ENCODE peak calls at places on chromosomes 16 and 17, in eight cellular contexts. One of them, this sample, is unnamed.

GRCh38 chr16:29899516-29900101 is at the start of gene SEZ6L2:
- DNase-seq in CD4-positive, alpha-beta T cell: no peak
- DNase-seq in CD8-positive, alpha-beta T cell: peak
- DNase-seq in caudate nucleus: peak
- DNase-seq in SJCRH30: no peak
- DNase-seq in right cardiac atrium: peak
- DNase-seq in uterus: peak
- DNase-seq in A673: peak
- DNase-seq in this sample: peak

GRCh38 chr17:2347805-2348685 is 10.7 kb downstream of the SGSM2 start:
- DNase-seq in CD4-positive, alpha-beta T cell: no peak
- DNase-seq in CD8-positive, alpha-beta T cell: no peak
- DNase-seq in caudate nucleus: peak
- DNase-seq in SJCRH30: peak
- DNase-seq in right cardiac atrium: no peak
- DNase-seq in uterus: no peak
- DNase-seq in A673: peak
- DNase-seq in this sample: peak

GRCh38 chr17:61399131-61400057 is at the start of gene TBX2:
- DNase-seq in CD4-positive, alpha-beta T cell: no peak
- DNase-seq in CD8-positive, alpha-beta T cell: no peak
- DNase-seq in caudate nucleus: no peak
- DNase-seq in SJCRH30: peak
- DNase-seq in right cardiac atrium: peak
- DNase-seq in uterus: peak
- DNase-seq in A673: no peak
- DNase-seq in this sample: peak

GRCh38 chr17:44546711-44547606 is 10.3 kb upstream of the FZD2 start:
- DNase-seq in CD4-positive, alpha-beta T cell: no peak
- DNase-seq in CD8-positive, alpha-beta T cell: no peak
- DNase-seq in caudate nucleus: no peak
- DNase-seq in SJCRH30: no peak
- DNase-seq in right cardiac atrium: no peak
- DNase-seq in uterus: no peak
- DNase-seq in A673: no peak
- DNase-seq in this sample: no peak

GRCh38 chr17:37361543-37361942 is 14.2 kb upstream of the C17orf78 start:
- DNase-seq in CD4-positive, alpha-beta T cell: no peak
- DNase-seq in CD8-positive, alpha-beta T cell: no peak
- DNase-seq in caudate nucleus: no peak
- DNase-seq in SJCRH30: no peak
- DNase-seq in right cardiac atrium: no peak
- DNase-seq in uterus: no peak
- DNase-seq in A673: no peak
- DNase-seq in this sample: no peak

GRCh38 chr16:30068750-30069574 is 3.4 kb downstream of the ALDOA start:
- DNase-seq in CD4-positive, alpha-beta T cell: peak
- DNase-seq in CD8-positive, alpha-beta T cell: peak
- DNase-seq in caudate nucleus: no peak
- DNase-seq in SJCRH30: no peak
- DNase-seq in right cardiac atrium: peak
- DNase-seq in uterus: no peak
- DNase-seq in A673: peak
- DNase-seq in this sample: peak

GRCh38 chr17:47789611-47790520 is 31.7 kb downstream of the OSBPL7 start:
- DNase-seq in CD4-positive, alpha-beta T cell: peak
- DNase-seq in CD8-positive, alpha-beta T cell: peak
- DNase-seq in caudate nucleus: peak
- DNase-seq in SJCRH30: no peak
- DNase-seq in right cardiac atrium: peak
- DNase-seq in uterus: no peak
- DNase-seq in A673: peak
- DNase-seq in this sample: peak

GRCh38 chr16:20331635-20332034 is 4.3 kb upstream of the GP2 start:
- DNase-seq in CD4-positive, alpha-beta T cell: no peak
- DNase-seq in CD8-positive, alpha-beta T cell: no peak
- DNase-seq in caudate nucleus: no peak
- DNase-seq in SJCRH30: no peak
- DNase-seq in right cardiac atrium: no peak
- DNase-seq in uterus: no peak
- DNase-seq in A673: no peak
- DNase-seq in this sample: no peak

GRCh38 chr17:27921599-27921998 is 28.4 kb upstream of the LYRM9 start:
- DNase-seq in CD4-positive, alpha-beta T cell: no peak
- DNase-seq in CD8-positive, alpha-beta T cell: no peak
- DNase-seq in caudate nucleus: no peak
- DNase-seq in SJCRH30: no peak
- DNase-seq in right cardiac atrium: no peak
- DNase-seq in uterus: no peak
- DNase-seq in A673: no peak
- DNase-seq in this sample: no peak

DNA sequence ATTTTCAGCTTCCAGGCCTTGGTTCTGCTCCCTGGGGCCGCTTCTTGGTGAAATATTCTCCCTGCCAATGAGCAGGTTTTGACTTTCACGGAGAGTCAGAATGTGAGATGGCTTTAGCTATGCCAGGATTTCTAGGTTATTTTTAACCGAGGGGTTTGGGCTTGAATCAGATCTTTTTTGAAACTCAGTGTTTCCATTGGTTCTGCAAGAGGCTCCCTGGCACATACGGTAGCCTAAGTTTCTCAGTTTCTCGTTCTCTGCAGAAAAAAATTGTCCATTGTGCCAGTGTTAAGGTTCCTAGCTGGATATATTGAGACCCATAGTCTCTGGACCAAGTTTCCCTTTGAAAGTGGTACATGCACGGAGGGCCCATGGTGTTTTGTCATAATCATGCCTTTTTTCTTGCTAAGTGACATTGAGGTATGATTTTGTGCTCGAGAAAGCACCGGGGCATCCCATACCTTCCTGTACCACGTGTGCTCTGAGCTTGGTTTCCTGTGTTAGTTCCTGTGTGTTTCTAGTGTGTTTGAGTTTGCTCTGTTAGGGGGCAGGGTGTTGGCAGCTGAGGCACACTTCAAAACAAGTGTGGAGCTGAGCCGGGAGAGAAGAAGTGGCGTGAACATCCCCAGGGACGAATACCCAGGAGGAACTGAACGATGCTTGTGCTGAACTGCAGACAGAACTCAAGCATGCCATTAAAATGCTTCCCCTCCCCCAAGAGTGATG is 127.2 kb downstream of the HS3ST3B1 start:
- DNase-seq in CD4-positive, alpha-beta T cell: peak
- DNase-seq in CD8-positive, alpha-beta T cell: peak
- DNase-seq in caudate nucleus: no peak
- DNase-seq in SJCRH30: no peak
- DNase-seq in right cardiac atrium: no peak
- DNase-seq in uterus: no peak
- DNase-seq in A673: no peak
- DNase-seq in this sample: no peak
- H3K27ac ChIP-seq in CD4-positive, alpha-beta T cell: peak
- H3K27ac ChIP-seq in CD8-positive, alpha-beta T cell: peak
- H3K27ac ChIP-seq in caudate nucleus: no peak
- H3K27ac ChIP-seq in SJCRH30: no peak
- H3K27ac ChIP-seq in right cardiac atrium: no peak
- H3K27ac ChIP-seq in uterus: no peak
- H3K27ac ChIP-seq in A673: no peak
- H3K27ac ChIP-seq in this sample: no peak

DNA sequence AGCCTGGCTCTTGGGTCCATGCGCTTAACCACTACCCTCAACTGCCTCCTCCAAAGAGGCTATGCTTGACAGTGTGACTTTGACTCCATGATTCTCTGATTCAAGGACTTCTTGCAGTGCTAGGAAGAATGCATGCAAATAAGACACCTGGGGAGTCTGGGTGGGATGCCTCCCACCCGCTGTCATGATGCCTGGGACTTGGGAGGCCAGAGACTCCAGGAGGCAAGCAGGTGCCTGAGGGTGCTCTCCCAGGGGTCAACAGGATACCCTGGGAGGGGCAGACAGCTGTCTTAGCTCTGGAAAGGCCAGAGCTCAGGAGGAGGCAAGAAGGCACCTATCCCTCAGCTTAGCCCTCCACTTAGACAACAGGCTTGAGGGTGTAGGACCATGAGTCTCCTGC is 38.4 kb downstream of the SRCIN1 start:
- DNase-seq in CD4-positive, alpha-beta T cell: no peak
- DNase-seq in CD8-positive, alpha-beta T cell: no peak
- DNase-seq in caudate nucleus: no peak
- DNase-seq in SJCRH30: no peak
- DNase-seq in right cardiac atrium: peak
- DNase-seq in uterus: no peak
- DNase-seq in A673: no peak
- DNase-seq in this sample: no peak
- H3K27ac ChIP-seq in CD4-positive, alpha-beta T cell: no peak
- H3K27ac ChIP-seq in CD8-positive, alpha-beta T cell: no peak
- H3K27ac ChIP-seq in caudate nucleus: peak
- H3K27ac ChIP-seq in SJCRH30: no peak
- H3K27ac ChIP-seq in right cardiac atrium: no peak
- H3K27ac ChIP-seq in uterus: no peak
- H3K27ac ChIP-seq in A673: no peak
- H3K27ac ChIP-seq in this sample: no peak

GRCh38 chr17:981292-981658 is 1.7 kb upstream of the NXN start:
- DNase-seq in CD4-positive, alpha-beta T cell: no peak
- DNase-seq in CD8-positive, alpha-beta T cell: no peak
- DNase-seq in caudate nucleus: no peak
- DNase-seq in SJCRH30: no peak
- DNase-seq in right cardiac atrium: no peak
- DNase-seq in uterus: no peak
- DNase-seq in A673: no peak
- DNase-seq in this sample: no peak

GRCh38 chr17:978110-979093 is 1.2 kb downstream of the NXN start:
- DNase-seq in CD4-positive, alpha-beta T cell: no peak
- DNase-seq in CD8-positive, alpha-beta T cell: no peak
- DNase-seq in caudate nucleus: no peak
- DNase-seq in SJCRH30: peak
- DNase-seq in right cardiac atrium: peak
- DNase-seq in uterus: no peak
- DNase-seq in A673: no peak
- DNase-seq in this sample: peak

GRCh38 chr17:980406-981291 is 1.1 kb upstream of the NXN start:
- DNase-seq in CD4-positive, alpha-beta T cell: peak
- DNase-seq in CD8-positive, alpha-beta T cell: peak
- DNase-seq in caudate nucleus: peak
- DNase-seq in SJCRH30: peak
- DNase-seq in right cardiac atrium: peak
- DNase-seq in uterus: peak
- DNase-seq in A673: peak
- DNase-seq in this sample: peak

GRCh38 chr17:979211-979538 is 401 bp downstream of the NXN start:
- DNase-seq in CD4-positive, alpha-beta T cell: no peak
- DNase-seq in CD8-positive, alpha-beta T cell: no peak
- DNase-seq in caudate nucleus: no peak
- DNase-seq in SJCRH30: no peak
- DNase-seq in right cardiac atrium: no peak
- DNase-seq in uterus: no peak
- DNase-seq in A673: no peak
- DNase-seq in this sample: no peak

DNA sequence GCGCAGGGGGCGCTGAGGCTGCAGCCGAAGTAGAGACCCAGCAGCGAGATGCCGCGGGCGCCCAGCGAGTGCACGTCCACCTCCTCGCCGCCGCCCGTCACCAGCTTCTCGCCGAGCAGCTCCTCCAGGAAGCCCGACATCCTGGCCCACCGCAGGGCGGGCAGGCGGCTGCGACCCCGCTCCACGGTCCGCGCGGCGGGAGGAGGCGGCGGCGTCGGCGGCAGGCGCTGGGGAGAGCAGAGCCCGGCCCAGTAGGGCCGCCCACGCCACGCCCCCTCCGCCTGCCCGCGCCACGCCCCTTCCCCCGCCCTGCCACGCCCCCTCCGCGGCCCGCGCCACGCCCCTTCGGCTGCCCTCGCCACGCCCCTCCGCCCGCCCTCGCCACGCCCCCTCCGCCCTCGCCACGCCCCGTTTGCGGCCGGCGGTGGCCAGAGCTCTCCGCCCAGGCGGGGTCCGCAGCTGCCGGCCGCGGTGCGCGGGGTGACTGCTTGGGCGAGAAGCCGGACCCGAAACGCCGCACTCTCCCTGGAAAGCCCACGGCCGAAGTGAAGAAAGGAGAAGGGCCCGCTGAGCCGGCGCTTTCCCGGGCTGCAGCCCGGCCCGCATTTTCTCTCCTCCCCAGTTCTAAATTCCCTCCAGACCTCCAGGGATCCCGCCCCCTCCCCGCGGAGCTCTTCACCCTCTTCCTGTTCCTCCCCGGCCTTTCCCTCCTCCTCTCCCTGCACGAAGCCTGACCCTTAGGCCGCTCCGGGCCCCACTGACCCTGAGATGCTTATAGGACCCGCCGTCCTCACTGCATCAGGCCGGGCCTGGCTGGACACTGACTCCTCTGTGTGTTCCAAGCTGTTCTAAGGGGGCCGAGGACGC is at the start of gene NXN:
- DNase-seq in CD4-positive, alpha-beta T cell: peak
- DNase-seq in CD8-positive, alpha-beta T cell: peak
- DNase-seq in caudate nucleus: peak
- DNase-seq in SJCRH30: peak
- DNase-seq in right cardiac atrium: peak
- DNase-seq in uterus: peak
- DNase-seq in A673: peak
- DNase-seq in this sample: peak
- H3K27ac ChIP-seq in CD4-positive, alpha-beta T cell: peak
- H3K27ac ChIP-seq in CD8-positive, alpha-beta T cell: no peak
- H3K27ac ChIP-seq in caudate nucleus: peak
- H3K27ac ChIP-seq in SJCRH30: peak
- H3K27ac ChIP-seq in right cardiac atrium: peak
- H3K27ac ChIP-seq in uterus: peak
- H3K27ac ChIP-seq in A673: no peak
- H3K27ac ChIP-seq in this sample: peak

DNA sequence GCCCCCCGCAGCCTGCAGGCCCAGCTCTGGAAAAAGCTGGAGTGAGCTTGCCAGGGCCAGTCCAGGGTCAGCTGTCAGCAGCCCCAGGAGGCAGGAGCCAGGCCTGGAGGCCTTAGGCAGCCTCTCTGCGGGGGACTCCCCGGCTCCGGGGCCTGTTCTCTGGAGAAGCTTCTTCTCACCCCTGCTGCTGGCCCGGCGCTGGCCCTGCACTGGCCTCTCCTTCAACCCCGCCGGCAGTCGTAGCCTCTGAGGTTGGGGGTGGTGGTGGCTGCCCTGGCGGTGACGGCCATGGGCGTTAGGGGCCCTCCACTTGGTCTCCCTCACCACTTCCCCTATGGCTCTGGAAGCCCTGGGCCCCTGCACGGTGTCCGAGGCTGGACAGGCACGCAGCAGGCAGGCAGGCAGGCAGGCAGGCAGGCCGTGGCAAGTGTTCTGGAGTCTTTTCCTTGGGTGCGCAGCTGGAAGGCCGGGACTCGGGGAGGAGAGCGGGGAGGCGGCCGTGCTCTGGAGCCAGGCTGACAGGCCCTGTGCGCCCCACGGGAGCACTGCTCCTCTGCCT is 2.1 kb downstream of the FOXF1 start:
- DNase-seq in CD4-positive, alpha-beta T cell: no peak
- DNase-seq in CD8-positive, alpha-beta T cell: no peak
- DNase-seq in caudate nucleus: no peak
- DNase-seq in SJCRH30: peak
- DNase-seq in right cardiac atrium: no peak
- DNase-seq in uterus: no peak
- DNase-seq in A673: no peak
- DNase-seq in this sample: no peak
- H3K27ac ChIP-seq in CD4-positive, alpha-beta T cell: no peak
- H3K27ac ChIP-seq in CD8-positive, alpha-beta T cell: no peak
- H3K27ac ChIP-seq in caudate nucleus: no peak
- H3K27ac ChIP-seq in SJCRH30: peak
- H3K27ac ChIP-seq in right cardiac atrium: no peak
- H3K27ac ChIP-seq in uterus: peak
- H3K27ac ChIP-seq in A673: no peak
- H3K27ac ChIP-seq in this sample: no peak

GRCh38 chr17:32873114-32873513 is 3.8 kb downstream of the MYO1D start:
- DNase-seq in CD4-positive, alpha-beta T cell: no peak
- DNase-seq in CD8-positive, alpha-beta T cell: no peak
- DNase-seq in caudate nucleus: no peak
- DNase-seq in SJCRH30: no peak
- DNase-seq in right cardiac atrium: no peak
- DNase-seq in uterus: no peak
- DNase-seq in A673: no peak
- DNase-seq in this sample: no peak
- H3K27ac ChIP-seq in CD4-positive, alpha-beta T cell: no peak
- H3K27ac ChIP-seq in CD8-positive, alpha-beta T cell: no peak
- H3K27ac ChIP-seq in caudate nucleus: no peak
- H3K27ac ChIP-seq in SJCRH30: no peak
- H3K27ac ChIP-seq in right cardiac atrium: no peak
- H3K27ac ChIP-seq in uterus: no peak
- H3K27ac ChIP-seq in A673: no peak
- H3K27ac ChIP-seq in this sample: no peak

This sample was measured in heart left ventricle.